ENCODE peak calls at places on chromosomes 3 and 15, in seven cellular contexts. V is sigmoid colon; T is endodermal cell; D is effector memory CD4-positive, alpha-beta T cell; O is naive thymus-derived CD4-positive, alpha-beta T cell; B is heart right ventricle; G is CD8-positive, alpha-beta T cell. K is an unnamed sample.
A peak's percentile ranks its signal among the peaks of the same experiment; 100 is the strongest.

GRCh38 chr3:173411288-173412064 is 13.9 kb downstream of the NLGN1 start:
- DNase-seq in O (no peak), D (no peak), G (no peak), B (no peak), T (no peak), V (no peak), K (peak; percentile 75)

GRCh38 chr15:89359471-89360293 is 25.1 kb upstream of the POLG start:
- DNase-seq in O (no peak), V (no peak), G (no peak), D (no peak), T (no peak), B (no peak), K (no peak)

GRCh38 chr15:57477736-57478522 is 101.6 kb downstream of the CGNL1 start:
- DNase-seq in V (no peak), T (peak; percentile 76), G (no peak), O (no peak), B (no peak), D (no peak), K (no peak)

GRCh38 chr3:17065881-17066280 is 181.1 kb downstream of the PLCL2 start:
- DNase-seq in V (no peak), D (no peak), O (no peak), B (no peak), T (no peak), G (no peak), K (no peak)

GRCh38 chr3:185733980-185734724 is 90.7 kb downstream of the IGF2BP2 start:
- DNase-seq in V (no peak), B (no peak), T (peak; percentile 84), D (no peak), O (no peak), G (no peak), K (peak; percentile 79)

GRCh38 chr3:12230406-12230805 is 58.5 kb upstream of the PPARG start:
- DNase-seq in B (no peak), D (no peak), G (no peak), T (no peak), V (no peak), O (no peak), K (no peak)

GRCh38 chr3:51955893-51956770 is 951 bp downstream of the GPR62 start:
- DNase-seq in D (no peak), O (peak; percentile 35), V (no peak), G (no peak), T (peak; percentile 91), B (peak; percentile 70), K (peak; percentile 38)

GRCh38 chr3:120854908-120855526 is 53.0 kb upstream of the STXBP5L start:
- DNase-seq in B (no peak), V (no peak), T (peak; percentile 49), G (no peak), D (no peak), O (no peak), K (no peak)

GRCh38 chr3:107065094-107065861 is 312.0 kb upstream of the CCDC54 start:
- DNase-seq in O (peak; percentile 0), B (no peak), D (no peak), T (no peak), V (no peak), G (no peak), K (no peak)

GRCh38 chr3:152173627-152174026 is 95.1 kb upstream of the MBNL1 start:
- DNase-seq in B (no peak), T (no peak), O (no peak), D (no peak), V (no peak), G (no peak), K (no peak)

GRCh38 chr15:97652700-97653167 is 307.8 kb upstream of the ARRDC4 start:
- DNase-seq in O (no peak), D (no peak), V (no peak), B (peak; percentile 19), G (no peak), T (peak; percentile 79), K (no peak)

GRCh38 chr3:183810643-183811594 is 14.5 kb downstream of the MAP6D1 start:
- DNase-seq in D (no peak), O (no peak), G (no peak), T (no peak), B (no peak), V (no peak), K (no peak)

GRCh38 chr3:183808355-183808754 is 17.0 kb downstream of the MAP6D1 start:
- DNase-seq in O (no peak), D (no peak), T (no peak), B (no peak), V (no peak), G (no peak), K (no peak)

GRCh38 chr3:183807881-183808280 is 17.5 kb downstream of the MAP6D1 start:
- DNase-seq in G (no peak), B (no peak), O (no peak), D (no peak), V (no peak), T (no peak), K (no peak)

GRCh38 chr3:183809209-183809608 is 16.2 kb downstream of the MAP6D1 start:
- DNase-seq in T (no peak), V (no peak), O (no peak), G (no peak), D (no peak), B (no peak), K (no peak)

GRCh38 chr3:183807329-183807728 is 18.0 kb downstream of the MAP6D1 start:
- DNase-seq in O (no peak), G (no peak), D (no peak), T (no peak), B (no peak), V (no peak), K (no peak)
- H3K36me3 ChIP-seq in O (peaks cover 91% of the 10 kb centered on the region), G (peaks cover 28% of the 10 kb centered on the region), D (peaks cover 71% of the 10 kb centered on the region), T (peaks cover 97% of the 10 kb centered on the region), B (peaks cover 100% of the 10 kb centered on the region), V (peaks cover 65% of the 10 kb centered on the region), K (peaks cover 92% of the 10 kb centered on the region)

GRCh38 chr3:31659246-31659645 is 126.5 kb downstream of the STT3B start:
- DNase-seq in G (no peak), T (no peak), B (no peak), D (no peak), V (no peak), O (no peak), K (no peak)

GRCh38 chr3:31648286-31648968 is 115.7 kb downstream of the STT3B start:
- DNase-seq in T (no peak), B (no peak), O (no peak), D (no peak), G (no peak), V (no peak), K (no peak)

GRCh38 chr3:31654998-31655397 is 122.3 kb downstream of the STT3B start:
- DNase-seq in V (no peak), O (no peak), B (no peak), D (no peak), T (no peak), G (no peak), K (no peak)

GRCh38 chr3:31652296-31652695 is 119.6 kb downstream of the STT3B start:
- DNase-seq in G (no peak), V (no peak), T (no peak), B (no peak), D (no peak), O (no peak), K (no peak)

GRCh38 chr3:31653464-31653863 is 120.7 kb downstream of the STT3B start:
- DNase-seq in B (no peak), V (no peak), T (no peak), G (no peak), D (no peak), O (no peak), K (no peak)
- H3K9me3 ChIP-seq in B (peaks cover 20% of the 10 kb centered on the region), V (no peaks in the 10 kb centered on the region), T (peaks cover 98% of the 10 kb centered on the region), G (peaks cover 55% of the 10 kb centered on the region), D (peaks cover 68% of the 10 kb centered on the region), O (peaks cover 95% of the 10 kb centered on the region), K (peaks cover 76% of the 10 kb centered on the region)

DNA sequence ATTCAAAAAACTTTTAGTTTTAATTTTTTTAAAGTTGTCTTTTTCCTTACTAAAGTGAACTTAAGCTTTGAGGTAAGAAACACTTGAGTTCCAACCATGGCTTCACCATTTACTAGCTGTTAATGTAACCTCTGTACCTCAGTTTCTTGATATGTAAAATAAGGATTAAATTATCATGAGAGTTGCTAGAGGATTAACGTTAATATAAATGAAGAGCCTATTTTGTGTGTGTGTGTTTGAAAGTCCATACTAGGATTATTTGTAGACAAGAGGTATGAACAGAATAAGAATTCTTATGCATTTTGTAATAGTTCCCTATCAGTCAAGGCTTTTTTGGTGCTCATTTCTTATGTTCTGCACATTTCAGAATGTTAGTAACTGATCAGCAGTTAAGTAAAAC is 93.7 kb downstream of the MME start:
- DNase-seq in O (no peak), G (no peak), D (no peak), B (no peak), T (no peak), V (no peak), K (no peak)
- H3K36me3 ChIP-seq in O (no peaks in the 10 kb centered on the region), G (no peaks in the 10 kb centered on the region), D (no peaks in the 10 kb centered on the region), B (no peaks in the 10 kb centered on the region), T (peaks cover 39% of the 10 kb centered on the region), V (no peaks in the 10 kb centered on the region), K (peaks cover 98% of the 10 kb centered on the region)

GRCh38 chr3:156873906-156874305 is 47.8 kb downstream of the LEKR1 start:
- DNase-seq in T (no peak), D (no peak), G (no peak), V (no peak), B (no peak), O (no peak), K (no peak)
- H3K9me3 ChIP-seq in T (peaks cover 55% of the 10 kb centered on the region), D (no peaks in the 10 kb centered on the region), G (no peaks in the 10 kb centered on the region), V (no peaks in the 10 kb centered on the region), B (peaks cover 14% of the 10 kb centered on the region), O (peaks cover 12% of the 10 kb centered on the region), K (peaks cover 41% of the 10 kb centered on the region)

GRCh38 chr3:48416091-48416505 is 13.8 kb downstream of the PLXNB1 start:
- DNase-seq in V (no peak), B (no peak), O (no peak), D (no peak), G (no peak), T (no peak), K (no peak)

GRCh38 chr3:48413611-48414010 is 16.3 kb downstream of the PLXNB1 start:
- DNase-seq in T (no peak), B (no peak), D (no peak), G (no peak), O (no peak), V (peak; percentile 46), K (no peak)

GRCh38 chr3:48415251-48415953 is 14.5 kb downstream of the PLXNB1 start:
- DNase-seq in V (peak; percentile 54), T (peak; percentile 67), G (no peak), O (no peak), D (no peak), B (no peak), K (no peak)

GRCh38 chr3:48413086-48413485 is 16.8 kb downstream of the PLXNB1 start:
- DNase-seq in D (no peak), O (no peak), T (no peak), V (peak; percentile 67), B (no peak), G (no peak), K (no peak)

DNA sequence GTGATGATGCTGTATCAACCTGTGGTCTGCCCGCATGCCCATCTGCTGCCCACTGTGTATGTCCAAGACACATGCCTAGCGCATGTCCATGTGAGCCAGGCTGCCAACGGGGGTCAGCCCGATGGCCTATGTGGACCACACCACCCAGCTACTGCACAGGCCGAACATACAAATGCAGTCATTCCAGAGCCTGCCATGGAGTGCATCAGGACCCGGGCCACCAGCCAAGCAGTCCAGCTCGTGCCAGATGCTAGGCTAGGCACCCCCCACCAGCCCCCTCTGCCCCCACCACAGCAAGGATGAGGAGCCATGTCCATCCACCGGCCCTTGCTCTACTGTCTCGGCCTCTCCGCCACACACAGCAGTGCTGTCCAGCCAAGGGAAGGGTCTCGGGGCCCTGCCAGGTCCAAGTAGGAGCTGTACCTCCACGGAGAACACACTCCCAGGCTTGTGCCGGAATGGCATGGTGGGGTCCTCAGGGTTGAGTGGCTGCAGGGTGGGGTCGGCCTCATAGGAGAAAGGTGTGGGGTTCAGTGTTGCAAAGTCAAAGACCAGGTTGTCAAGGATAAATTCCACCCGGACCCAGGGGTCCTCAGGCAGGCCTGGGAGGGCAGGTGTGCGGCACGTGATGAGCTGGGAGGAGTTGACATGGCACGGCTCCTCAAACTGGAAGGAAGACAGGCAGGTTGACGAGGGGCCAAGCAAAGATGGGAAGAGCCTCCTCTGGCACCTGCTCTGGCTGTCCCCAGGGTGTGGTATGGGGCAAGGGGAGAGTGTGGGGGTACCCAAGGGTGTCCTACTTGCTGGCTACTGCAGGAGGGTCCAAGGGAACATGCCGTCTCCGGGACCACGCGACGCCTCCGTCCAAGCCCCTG is 15.3 kb downstream of the PLXNB1 start:
- DNase-seq in G (no peak), V (peak; percentile 81), T (no peak), O (no peak), D (no peak), B (no peak), K (no peak)
- H3K36me3 ChIP-seq in G (no peaks in the 10 kb centered on the region), V (peaks cover 75% of the 10 kb centered on the region), T (peaks cover 63% of the 10 kb centered on the region), O (no peaks in the 10 kb centered on the region), D (no peaks in the 10 kb centered on the region), B (peaks cover 79% of the 10 kb centered on the region), K (peaks cover 94% of the 10 kb centered on the region)

K was measured in adipocyte.